ENCODE peak calls at places on chromosomes 16 and 17, in eight cellular contexts. One of them, this sample, is unnamed.
A peak's percentile ranks its signal among the peaks of the same experiment; 100 is the strongest.

GRCh38 chr17:82553210-82553930 is 33.8 kb downstream of the FOXK2 start:
- DNase-seq in sigmoid colon: no peak
- DNase-seq in HFFc6: no peak
- DNase-seq in left ventricle myocardium superior: peak; percentile 41
- DNase-seq in progenitor cell of endocrine pancreas: no peak
- DNase-seq in fibroblast of villous mesenchyme: no peak
- DNase-seq in HuH-7: no peak
- DNase-seq in ovary: no peak
- DNase-seq in this sample: no peak

GRCh38 chr16:48537909-48538745 is 71.9 kb downstream of the N4BP1 start:
- DNase-seq in sigmoid colon: peak; percentile 92
- DNase-seq in HFFc6: no peak
- DNase-seq in left ventricle myocardium superior: peak; percentile 83
- DNase-seq in progenitor cell of endocrine pancreas: no peak
- DNase-seq in fibroblast of villous mesenchyme: peak; percentile 60
- DNase-seq in HuH-7: no peak
- DNase-seq in ovary: peak; percentile 57
- DNase-seq in this sample: no peak

GRCh38 chr17:74417178-74418045 is 14.5 kb upstream of the GPRC5C start:
- DNase-seq in sigmoid colon: no peak
- DNase-seq in HFFc6: peak; percentile 1
- DNase-seq in left ventricle myocardium superior: no peak
- DNase-seq in progenitor cell of endocrine pancreas: no peak
- DNase-seq in fibroblast of villous mesenchyme: no peak
- DNase-seq in HuH-7: peak; percentile 65
- DNase-seq in ovary: no peak
- DNase-seq in this sample: no peak

GRCh38 chr17:71023631-71024030 is 854.3 kb downstream of the KCNJ2 start:
- DNase-seq in sigmoid colon: no peak
- DNase-seq in HFFc6: no peak
- DNase-seq in left ventricle myocardium superior: no peak
- DNase-seq in progenitor cell of endocrine pancreas: no peak
- DNase-seq in fibroblast of villous mesenchyme: no peak
- DNase-seq in HuH-7: no peak
- DNase-seq in ovary: no peak
- DNase-seq in this sample: peak; percentile 43

GRCh38 chr16:17369441-17369951 is 101.3 kb downstream of the XYLT1 start:
- DNase-seq in sigmoid colon: no peak
- DNase-seq in HFFc6: no peak
- DNase-seq in left ventricle myocardium superior: peak; percentile 65
- DNase-seq in progenitor cell of endocrine pancreas: no peak
- DNase-seq in fibroblast of villous mesenchyme: no peak
- DNase-seq in HuH-7: no peak
- DNase-seq in ovary: no peak
- DNase-seq in this sample: no peak

GRCh38 chr16:50246299-50247122 is 19.8 kb upstream of the ADCY7 start:
- DNase-seq in sigmoid colon: peak; percentile 67
- DNase-seq in HFFc6: no peak
- DNase-seq in left ventricle myocardium superior: no peak
- DNase-seq in progenitor cell of endocrine pancreas: peak; percentile 54
- DNase-seq in fibroblast of villous mesenchyme: no peak
- DNase-seq in HuH-7: peak; percentile 28
- DNase-seq in ovary: peak; percentile 63
- DNase-seq in this sample: no peak

GRCh38 chr17:41529491-41529915 is 1.4 kb upstream of the KRT19 start:
- DNase-seq in sigmoid colon: no peak
- DNase-seq in HFFc6: no peak
- DNase-seq in left ventricle myocardium superior: no peak
- DNase-seq in progenitor cell of endocrine pancreas: no peak
- DNase-seq in fibroblast of villous mesenchyme: no peak
- DNase-seq in HuH-7: no peak
- DNase-seq in ovary: no peak
- DNase-seq in this sample: peak; percentile 59

GRCh38 chr16:48613061-48613957 is 3.3 kb upstream of the N4BP1 start:
- DNase-seq in sigmoid colon: no peak
- DNase-seq in HFFc6: peak; percentile 85
- DNase-seq in left ventricle myocardium superior: no peak
- DNase-seq in progenitor cell of endocrine pancreas: no peak
- DNase-seq in fibroblast of villous mesenchyme: peak; percentile 94
- DNase-seq in HuH-7: no peak
- DNase-seq in ovary: no peak
- DNase-seq in this sample: no peak

GRCh38 chr17:82126479-82127314 is 28.7 kb upstream of the FASN start:
- DNase-seq in sigmoid colon: no peak
- DNase-seq in HFFc6: no peak
- DNase-seq in left ventricle myocardium superior: no peak
- DNase-seq in progenitor cell of endocrine pancreas: no peak
- DNase-seq in fibroblast of villous mesenchyme: no peak
- DNase-seq in HuH-7: no peak
- DNase-seq in ovary: no peak
- DNase-seq in this sample: no peak

GRCh38 chr17:64262125-64262421 is 987 bp downstream of the TEX2 start:
- DNase-seq in sigmoid colon: no peak
- DNase-seq in HFFc6: no peak
- DNase-seq in left ventricle myocardium superior: no peak
- DNase-seq in progenitor cell of endocrine pancreas: no peak
- DNase-seq in fibroblast of villous mesenchyme: no peak
- DNase-seq in HuH-7: peak; percentile 37
- DNase-seq in ovary: no peak
- DNase-seq in this sample: no peak

GRCh38 chr17:68238894-68239293 is 8.9 kb upstream of the AMZ2 start:
- DNase-seq in sigmoid colon: no peak
- DNase-seq in HFFc6: no peak
- DNase-seq in left ventricle myocardium superior: no peak
- DNase-seq in progenitor cell of endocrine pancreas: no peak
- DNase-seq in fibroblast of villous mesenchyme: no peak
- DNase-seq in HuH-7: no peak
- DNase-seq in ovary: no peak
- DNase-seq in this sample: no peak

GRCh38 chr16:10931133-10931532 is 11.1 kb downstream of the DEXI start:
- DNase-seq in sigmoid colon: no peak
- DNase-seq in HFFc6: no peak
- DNase-seq in left ventricle myocardium superior: no peak
- DNase-seq in progenitor cell of endocrine pancreas: no peak
- DNase-seq in fibroblast of villous mesenchyme: no peak
- DNase-seq in HuH-7: no peak
- DNase-seq in ovary: no peak
- DNase-seq in this sample: no peak

GRCh38 chr17:57957886-57958285 is 2.7 kb upstream of the CUEDC1 start:
- DNase-seq in sigmoid colon: no peak
- DNase-seq in HFFc6: no peak
- DNase-seq in left ventricle myocardium superior: no peak
- DNase-seq in progenitor cell of endocrine pancreas: no peak
- DNase-seq in fibroblast of villous mesenchyme: no peak
- DNase-seq in HuH-7: no peak
- DNase-seq in ovary: no peak
- DNase-seq in this sample: no peak

GRCh38 chr16:62540496-62540895 is 504.3 kb upstream of the CDH8 start:
- DNase-seq in sigmoid colon: no peak
- DNase-seq in HFFc6: no peak
- DNase-seq in left ventricle myocardium superior: no peak
- DNase-seq in progenitor cell of endocrine pancreas: no peak
- DNase-seq in fibroblast of villous mesenchyme: no peak
- DNase-seq in HuH-7: no peak
- DNase-seq in ovary: no peak
- DNase-seq in this sample: no peak

GRCh38 chr17:63486317-63487013 is 9.6 kb downstream of the ACE start:
- DNase-seq in sigmoid colon: no peak
- DNase-seq in HFFc6: no peak
- DNase-seq in left ventricle myocardium superior: no peak
- DNase-seq in progenitor cell of endocrine pancreas: no peak
- DNase-seq in fibroblast of villous mesenchyme: no peak
- DNase-seq in HuH-7: no peak
- DNase-seq in ovary: no peak
- DNase-seq in this sample: no peak

GRCh38 chr17:13727441-13728171 is 125.9 kb upstream of the HS3ST3A1 start:
- DNase-seq in sigmoid colon: no peak
- DNase-seq in HFFc6: peak; percentile 78
- DNase-seq in left ventricle myocardium superior: no peak
- DNase-seq in progenitor cell of endocrine pancreas: no peak
- DNase-seq in fibroblast of villous mesenchyme: peak; percentile 64
- DNase-seq in HuH-7: no peak
- DNase-seq in ovary: no peak
- DNase-seq in this sample: no peak

GRCh38 chr17:40538936-40539705 is 26.2 kb downstream of the CCR7 start:
- DNase-seq in sigmoid colon: peak; percentile 45
- DNase-seq in HFFc6: no peak
- DNase-seq in left ventricle myocardium superior: no peak
- DNase-seq in progenitor cell of endocrine pancreas: no peak
- DNase-seq in fibroblast of villous mesenchyme: no peak
- DNase-seq in HuH-7: no peak
- DNase-seq in ovary: peak; percentile 14
- DNase-seq in this sample: no peak

GRCh38 chr16:59635674-59636073 is 901.6 kb upstream of the GOT2 start:
- DNase-seq in sigmoid colon: no peak
- DNase-seq in HFFc6: peak; percentile 81
- DNase-seq in left ventricle myocardium superior: no peak
- DNase-seq in progenitor cell of endocrine pancreas: no peak
- DNase-seq in fibroblast of villous mesenchyme: no peak
- DNase-seq in HuH-7: no peak
- DNase-seq in ovary: no peak
- DNase-seq in this sample: no peak

GRCh38 chr17:44408786-44409185 is 19.3 kb upstream of the ITGA2B start:
- DNase-seq in sigmoid colon: no peak
- DNase-seq in HFFc6: no peak
- DNase-seq in left ventricle myocardium superior: no peak
- DNase-seq in progenitor cell of endocrine pancreas: no peak
- DNase-seq in fibroblast of villous mesenchyme: no peak
- DNase-seq in HuH-7: no peak
- DNase-seq in ovary: no peak
- DNase-seq in this sample: no peak

GRCh38 chr16:47944589-47944988 is 211.2 kb downstream of the ABCC12 start:
- DNase-seq in sigmoid colon: no peak
- DNase-seq in HFFc6: no peak
- DNase-seq in left ventricle myocardium superior: no peak
- DNase-seq in progenitor cell of endocrine pancreas: no peak
- DNase-seq in fibroblast of villous mesenchyme: no peak
- DNase-seq in HuH-7: no peak
- DNase-seq in ovary: no peak
- DNase-seq in this sample: no peak

GRCh38 chr16:10256855-10257641 is 74.8 kb upstream of the GRIN2A start:
- DNase-seq in sigmoid colon: no peak
- DNase-seq in HFFc6: no peak
- DNase-seq in left ventricle myocardium superior: no peak
- DNase-seq in progenitor cell of endocrine pancreas: no peak
- DNase-seq in fibroblast of villous mesenchyme: peak; percentile 30
- DNase-seq in HuH-7: peak; percentile 70
- DNase-seq in ovary: peak; percentile 19
- DNase-seq in this sample: peak; percentile 13

GRCh38 chr17:40283662-40284061 is 4.0 kb upstream of the CDC6 start:
- DNase-seq in sigmoid colon: no peak
- DNase-seq in HFFc6: peak; percentile 95
- DNase-seq in left ventricle myocardium superior: no peak
- DNase-seq in progenitor cell of endocrine pancreas: no peak
- DNase-seq in fibroblast of villous mesenchyme: peak; percentile 98
- DNase-seq in HuH-7: no peak
- DNase-seq in ovary: no peak
- DNase-seq in this sample: no peak

GRCh38 chr17:43363181-43363925 is 35.4 kb upstream of the ARL4D start:
- DNase-seq in sigmoid colon: no peak
- DNase-seq in HFFc6: no peak
- DNase-seq in left ventricle myocardium superior: no peak
- DNase-seq in progenitor cell of endocrine pancreas: no peak
- DNase-seq in fibroblast of villous mesenchyme: no peak
- DNase-seq in HuH-7: no peak
- DNase-seq in ovary: peak; percentile 48
- DNase-seq in this sample: peak; percentile 22

GRCh38 chr16:89136931-89137330 is 34.6 kb upstream of the CDH15 start:
- DNase-seq in sigmoid colon: no peak
- DNase-seq in HFFc6: no peak
- DNase-seq in left ventricle myocardium superior: peak; percentile 12
- DNase-seq in progenitor cell of endocrine pancreas: no peak
- DNase-seq in fibroblast of villous mesenchyme: no peak
- DNase-seq in HuH-7: no peak
- DNase-seq in ovary: no peak
- DNase-seq in this sample: no peak

GRCh38 chr16:61900482-61900881 is 135.8 kb downstream of the CDH8 start:
- DNase-seq in sigmoid colon: no peak
- DNase-seq in HFFc6: no peak
- DNase-seq in left ventricle myocardium superior: no peak
- DNase-seq in progenitor cell of endocrine pancreas: no peak
- DNase-seq in fibroblast of villous mesenchyme: peak; percentile 1
- DNase-seq in HuH-7: no peak
- DNase-seq in ovary: no peak
- DNase-seq in this sample: no peak

GRCh38 chr16:66588981-66589713 is 9.9 kb downstream of the CMTM2 start:
- DNase-seq in sigmoid colon: peak; percentile 71
- DNase-seq in HFFc6: peak; percentile 38
- DNase-seq in left ventricle myocardium superior: peak; percentile 57
- DNase-seq in progenitor cell of endocrine pancreas: no peak
- DNase-seq in fibroblast of villous mesenchyme: peak; percentile 47
- DNase-seq in HuH-7: peak; percentile 39
- DNase-seq in ovary: no peak
- DNase-seq in this sample: no peak

GRCh38 chr16:66481943-66482390 is 54.9 kb downstream of the BEAN1 start:
- DNase-seq in sigmoid colon: no peak
- DNase-seq in HFFc6: no peak
- DNase-seq in left ventricle myocardium superior: peak; percentile 15
- DNase-seq in progenitor cell of endocrine pancreas: no peak
- DNase-seq in fibroblast of villous mesenchyme: no peak
- DNase-seq in HuH-7: no peak
- DNase-seq in ovary: peak; percentile 6
- DNase-seq in this sample: no peak